ENCODE peak calls at places on chromosomes 16 and 17, in five cellular contexts. J is stomach, Q is adrenal gland, E is IMR-90, S is breast epithelium. M is an unnamed sample. For H3K9me3, the result is how much of the 10 kb centered on the place peaks cover.

GRCh38 chr16:67163903-67164558 is 514 bp upstream of the HSF4 start:
- DNase-seq in J (no peak), E (no peak), S (no peak), Q (no peak), M (no peak)

GRCh38 chr16:5616841-5617240 is 519.2 kb upstream of the EEF2KMT start:
- DNase-seq in Q (no peak), J (no peak), E (no peak), S (no peak), M (no peak)

GRCh38 chr16:69064789-69065313 is 40.6 kb upstream of the HAS3 start:
- DNase-seq in Q (no peak), J (no peak), E (no peak), S (no peak), M (peak)

GRCh38 chr16:84917492-84917891 is 93.8 kb downstream of the ZDHHC7 start:
- DNase-seq in E (no peak), S (no peak), J (no peak), Q (no peak), M (no peak)

GRCh38 chr17:16676645-16677044 is 13.4 kb upstream of the CCDC144A start:
- DNase-seq in J (no peak), S (no peak), Q (no peak), E (peak), M (no peak)

GRCh38 chr17:82186221-82186620 is 26.4 kb downstream of the CCDC57 start:
- DNase-seq in E (no peak), S (no peak), J (no peak), Q (no peak), M (no peak)

GRCh38 chr17:17711708-17712141 is 30.5 kb downstream of the RAI1 start:
- DNase-seq in Q (no peak), J (peak), S (no peak), E (no peak), M (no peak)

GRCh38 chr17:4811471-4811870 is 4.5 kb downstream of the PLD2 start:
- DNase-seq in S (no peak), Q (no peak), E (no peak), J (no peak), M (no peak)

GRCh38 chr16:31440511-31441184 is 1.9 kb downstream of the ZNF843 start:
- DNase-seq in Q (no peak), J (no peak), E (no peak), S (no peak), M (no peak)

GRCh38 chr17:65588194-65588808 is 26.9 kb upstream of the AXIN2 start:
- DNase-seq in E (no peak), S (no peak), J (peak), Q (peak), M (no peak)
- TF ChIP-seq CTCF in E (no peak), S (no peak), J (no peak), Q (no peak), M (no peak)

DNA sequence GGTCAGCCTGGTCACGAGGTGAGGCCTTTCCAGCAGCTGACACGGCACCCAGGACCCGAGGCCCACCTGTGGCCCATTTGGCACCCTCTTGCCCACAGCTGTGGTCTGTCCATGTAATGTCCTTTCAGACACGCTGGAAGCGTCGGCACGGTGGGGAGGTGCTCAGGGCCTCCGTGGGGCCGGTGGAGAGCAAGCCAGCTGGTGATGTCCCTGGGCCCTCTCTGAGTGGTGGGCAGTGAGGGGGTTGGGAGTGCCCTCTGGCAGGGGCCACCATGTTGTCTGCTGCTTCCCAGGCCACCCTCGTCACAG is 97.3 kb upstream of the ZNF469 start:
- DNase-seq in E (no peak), S (no peak), J (no peak), Q (no peak), M (no peak)
- H3K9me3 ChIP-seq in E (under half), S (under half), J (under half), Q (under half), M (under half)

GRCh38 chr16:54930034-54930938 is at the start of gene IRX5:
- DNase-seq in J (peak), E (peak), Q (peak), S (peak), M (peak)
- TF ChIP-seq POLR2A in J (peak), E (no peak), Q (no peak), S (peak), M (peak)

GRCh38 chr16:11346700-11347319 is 1.6 kb downstream of the RMI2 start:
- DNase-seq in Q (no peak), S (no peak), E (no peak), J (no peak), M (no peak)

GRCh38 chr16:11348737-11349598 is 3.7 kb downstream of the RMI2 start:
- DNase-seq in J (no peak), E (no peak), Q (no peak), S (no peak), M (no peak)

GRCh38 chr16:11347831-11348230 is 2.6 kb downstream of the RMI2 start:
- DNase-seq in E (no peak), Q (no peak), S (no peak), J (no peak), M (no peak)

GRCh38 chr16:11342021-11342855 is 3.0 kb upstream of the RMI2 start:
- DNase-seq in J (no peak), E (no peak), S (no peak), Q (no peak), M (no peak)

GRCh38 chr16:11345040-11345862 is at the start of gene RMI2:
- DNase-seq in S (peak), E (peak), J (peak), Q (peak), M (peak)
- TF ChIP-seq CTCF in S (no peak), E (no peak), J (no peak), Q (peak), M (no peak)

GRCh38 chr16:3377917-3378316 is 22.2 kb downstream of the OR2C1 start:
- DNase-seq in J (no peak), Q (no peak), E (no peak), S (no peak), M (no peak)
- H3K9me3 ChIP-seq in J (under half), Q (under half), E (half or more), S (half or more), M (under half)

DNA sequence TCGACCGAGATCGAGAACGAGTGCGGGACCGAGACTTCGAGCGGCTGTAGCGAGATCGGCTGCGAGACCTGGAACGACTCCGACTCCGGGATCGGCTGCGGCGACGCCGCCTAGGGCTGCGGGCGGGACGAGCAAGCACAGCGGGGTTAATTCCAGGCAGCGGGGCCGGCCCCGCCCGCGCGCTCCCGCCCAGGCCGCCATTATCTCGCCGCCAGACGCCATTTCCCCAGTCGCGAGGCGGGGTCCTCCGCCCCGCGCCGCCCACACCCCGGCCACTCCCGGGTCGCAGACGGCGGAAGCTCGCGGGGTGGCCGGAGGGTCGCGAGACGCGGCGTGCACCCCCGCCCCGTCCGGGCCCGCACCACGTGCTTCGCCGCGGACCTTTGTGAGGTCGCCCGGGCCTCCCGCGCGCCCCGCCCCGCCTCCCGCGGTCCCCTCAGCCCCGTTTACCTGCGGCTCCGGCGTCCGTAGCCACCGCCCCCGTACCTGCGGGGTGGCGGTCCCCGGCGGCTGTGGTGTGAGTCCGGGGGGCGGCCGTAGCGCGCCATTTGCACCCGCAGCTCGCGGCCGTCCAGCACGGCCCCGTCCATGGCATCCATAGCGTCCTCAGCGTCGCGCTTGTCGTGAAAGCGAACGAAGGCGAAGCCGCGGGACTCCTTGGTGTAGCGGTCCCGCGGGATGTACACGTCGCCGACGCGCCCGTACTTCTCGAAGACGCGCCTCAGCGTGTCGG is 616 bp downstream of the SRSF2 start:
- DNase-seq in S (peak), J (peak), E (peak), Q (peak), M (peak)
- TF ChIP-seq POLR2A in S (no peak), J (no peak), E (no peak), Q (peak), M (peak)

GRCh38 chr16:3439637-3440036 is 3.7 kb downstream of the ZNF597 start:
- DNase-seq in Q (no peak), J (no peak), S (no peak), E (no peak), M (no peak)

GRCh38 chr16:3443108-3444031 is at the start of the genes NAA60 and ZNF597:
- DNase-seq in Q (peak), E (peak), S (peak), J (peak), M (peak)

GRCh38 chr16:3444032-3444388 is 530 bp downstream of the NAA60 start:
- DNase-seq in S (no peak), E (peak), Q (peak), J (peak), M (no peak)
- TF ChIP-seq CTCF in S (no peak), E (no peak), Q (peak), J (no peak), M (no peak)

M was measured in gastrocnemius medialis.